ENCODE peak calls at places on chromosomes 7 and 10, in five cellular contexts. G is A549, N is IMR-90, Q is K562, S is HepG2. A is an unnamed sample.

GRCh38 chr10:91601212-91601611 is 31.7 kb downstream of the PPP1R3C start:
- DNase-seq in G (no peak), N (no peak), Q (no peak), S (no peak), A (no peak)

GRCh38 chr7:138865843-138866242 is 67.8 kb upstream of the ATP6V0A4 start:
- DNase-seq in G (no peak), N (no peak), Q (peak), S (no peak), A (peak)

GRCh38 chr7:150580995-150581394 is 13.8 kb downstream of the GIMAP4 start:
- DNase-seq in G (no peak), N (no peak), Q (no peak), S (no peak), A (no peak)

GRCh38 chr10:20257422-20257821 is 441.2 kb downstream of the PLXDC2 start:
- DNase-seq in G (no peak), N (no peak), Q (no peak), S (no peak), A (no peak)

GRCh38 chr10:103547391-103547946 is 54.0 kb downstream of the NEURL1 start:
- DNase-seq in G (no peak), N (no peak), Q (no peak), S (no peak), A (no peak)

GRCh38 chr7:121960678-121961461 is 87.9 kb downstream of the PTPRZ1 start:
- DNase-seq in G (no peak), N (peak), Q (no peak), S (no peak), A (no peak)

GRCh38 chr7:29342761-29343160 is 148.2 kb downstream of the CHN2 start:
- DNase-seq in G (no peak), N (no peak), Q (no peak), S (no peak), A (no peak)

GRCh38 chr7:113087278-113087998 is 811 bp upstream of the GPR85 start:
- DNase-seq in G (no peak), N (peak), Q (peak), S (peak), A (no peak)

GRCh38 chr10:13298748-13299436 is 972 bp downstream of the PHYH start:
- DNase-seq in G (no peak), N (no peak), Q (no peak), S (no peak), A (no peak)

DNA sequence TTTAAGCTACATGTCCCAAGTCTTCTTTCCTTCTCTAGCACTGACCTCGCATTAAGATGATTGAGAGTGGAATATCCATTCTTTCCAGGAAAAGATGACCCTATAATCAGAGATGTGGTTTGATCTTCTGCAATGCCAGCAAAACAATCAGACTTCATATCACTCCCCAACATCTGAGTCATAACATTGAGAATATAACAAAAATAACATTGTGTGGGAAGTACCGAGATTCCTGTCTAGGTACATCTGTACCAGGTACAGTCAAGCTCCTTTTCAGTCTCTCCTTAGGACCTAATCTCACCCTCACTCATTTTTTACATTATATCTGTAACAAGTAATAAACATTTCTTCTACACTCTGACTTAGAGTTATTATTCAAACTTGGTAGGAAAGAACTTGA is 201.6 kb downstream of the LRRTM3 start:
- DNase-seq in G (no peak), N (no peak), Q (no peak), S (no peak), A (no peak)
- TF ChIP-seq MAFK in G (no peak), N (no peak), Q (no peak), S (no peak), A (no peak)

DNA sequence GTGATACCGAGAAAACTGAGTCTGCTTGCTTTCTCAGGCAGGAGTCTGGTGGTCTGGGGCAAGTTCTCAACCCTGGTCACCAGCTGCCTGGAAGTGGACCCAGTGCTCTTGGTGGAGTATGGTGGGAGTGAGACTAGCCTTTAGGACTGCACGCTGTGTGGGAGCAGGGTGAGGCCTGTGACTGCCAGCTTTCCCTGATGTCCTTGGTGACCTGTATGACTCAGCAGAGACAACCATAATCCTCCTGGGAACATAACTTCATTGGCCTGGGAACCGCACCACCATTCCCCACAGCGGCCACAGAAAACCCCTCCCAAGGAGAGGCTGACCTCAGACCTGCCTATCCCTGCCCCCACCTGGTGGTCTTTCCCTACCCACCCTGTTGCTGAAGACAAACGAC is 139.5 kb upstream of the CHRM2 start:
- DNase-seq in G (no peak), N (no peak), Q (no peak), S (no peak), A (no peak)
- TF ChIP-seq MAFK in G (no peak), N (no peak), Q (no peak), S (no peak), A (no peak)

GRCh38 chr7:141785711-141786552 is 4.1 kb upstream of the TAS2R5 start:
- DNase-seq in G (peak), N (peak), Q (peak), S (peak), A (no peak)
- TF ChIP-seq MAFK in G (no peak), N (no peak), Q (no peak), S (no peak), A (no peak)

GRCh38 chr10:639001-639750 is 50.3 kb downstream of the DIP2C start:
- DNase-seq in G (no peak), N (no peak), Q (no peak), S (no peak), A (no peak)

GRCh38 chr10:640673-641045 is 48.8 kb downstream of the DIP2C start:
- DNase-seq in G (no peak), N (no peak), Q (no peak), S (no peak), A (no peak)

GRCh38 chr10:637771-638195 is 51.7 kb downstream of the DIP2C start:
- DNase-seq in G (no peak), N (no peak), Q (no peak), S (no peak), A (no peak)

GRCh38 chr10:641149-642010 is 48.1 kb downstream of the DIP2C start:
- DNase-seq in G (no peak), N (no peak), Q (no peak), S (no peak), A (no peak)

DNA sequence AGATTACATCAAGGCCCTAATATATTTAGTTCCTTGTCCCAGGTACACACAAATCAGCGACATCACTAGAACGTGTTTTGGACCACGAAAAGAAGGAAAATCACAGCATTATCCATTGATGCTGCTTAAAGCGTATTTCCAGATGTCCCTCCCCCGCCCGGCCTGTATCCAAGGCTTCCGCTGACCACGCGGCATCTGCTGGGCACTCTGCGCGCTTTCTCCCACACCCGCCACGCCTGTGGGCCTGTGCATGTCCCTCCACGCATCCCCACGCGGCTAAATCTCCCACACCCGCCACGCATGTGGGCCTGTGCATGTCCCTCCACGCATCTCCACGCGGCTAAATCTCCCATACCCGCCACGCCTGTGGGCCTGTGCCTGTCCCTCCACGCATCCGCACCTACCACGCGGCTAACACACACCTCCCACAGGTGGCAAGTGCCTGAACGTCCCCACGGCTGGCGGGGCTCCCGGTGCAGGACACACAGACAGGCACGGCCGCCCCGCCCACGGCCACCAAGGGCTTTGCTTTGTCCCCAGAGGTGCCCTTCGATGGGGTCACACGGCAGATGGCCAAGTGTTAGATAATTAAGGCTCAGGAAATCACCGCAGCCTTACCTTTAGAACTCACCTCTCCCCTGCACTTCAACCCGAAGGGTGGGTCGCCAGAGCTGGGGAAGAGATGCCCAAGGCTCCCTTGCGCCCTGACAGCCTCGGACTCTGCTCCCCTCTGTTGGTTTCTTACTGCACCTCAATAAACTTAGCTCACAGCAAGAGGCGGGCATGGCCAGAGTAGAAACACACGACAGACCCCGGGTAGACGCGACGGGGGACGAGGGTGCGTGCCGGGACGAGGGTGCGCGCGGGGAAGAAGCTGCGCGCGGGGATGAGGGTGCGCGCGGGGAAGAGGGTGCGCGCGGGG is 49.5 kb downstream of the DIP2C start:
- DNase-seq in G (no peak), N (no peak), Q (no peak), S (no peak), A (no peak)
- TF ChIP-seq MAFK in G (no peak), N (no peak), Q (no peak), S (no peak), A (no peak)